ENCODE peak calls at places on chromosomes 5 and 9, in five cellular contexts. D is tibial nerve, E is ovary, N is esophagus muscularis mucosa, O is A549. H is an unnamed sample. For H3K4me1, the result is how much of the 10 kb centered on the place peaks cover.

GRCh38 chr5:5192681-5193080 is 52.6 kb downstream of the ADAMTS16 start:
- DNase-seq in D (no peak), E (no peak), N (no peak), O (no peak), H (no peak)

GRCh38 chr9:16824545-16825041 is 45.9 kb downstream of the BNC2 start:
- DNase-seq in D (no peak), E (no peak), N (no peak), O (no peak), H (no peak)

GRCh38 chr9:77488439-77489126 is 159.5 kb downstream of the GNA14 start:
- DNase-seq in D (no peak), E (no peak), N (no peak), O (no peak), H (no peak)

GRCh38 chr5:87541033-87541432 is 128.3 kb upstream of the CCNH start:
- DNase-seq in D (peak), E (peak), N (no peak), O (no peak), H (peak)

GRCh38 chr5:75366787-75367186 is 29.8 kb downstream of the HMGCR start:
- DNase-seq in D (no peak), E (no peak), N (no peak), O (no peak), H (no peak)

GRCh38 chr5:169354263-169354662 is 53.3 kb upstream of the SLIT3 start:
- DNase-seq in D (no peak), E (no peak), N (no peak), O (peak), H (no peak)

GRCh38 chr9:97564291-97565175 is 63.1 kb downstream of the TMOD1 start:
- DNase-seq in D (peak), E (peak), N (no peak), O (peak), H (peak)

GRCh38 chr5:6937675-6938074 is 224.4 kb downstream of the TENT4A start:
- DNase-seq in D (no peak), E (no peak), N (no peak), O (no peak), H (no peak)

GRCh38 chr5:10578869-10579268 is 15.0 kb downstream of the ANKRD33B start:
- DNase-seq in D (no peak), E (no peak), N (no peak), O (no peak), H (no peak)

GRCh38 chr5:170333161-170333909 is 35.8 kb upstream of the LCP2 start:
- DNase-seq in D (no peak), E (no peak), N (no peak), O (no peak), H (no peak)

DNA sequence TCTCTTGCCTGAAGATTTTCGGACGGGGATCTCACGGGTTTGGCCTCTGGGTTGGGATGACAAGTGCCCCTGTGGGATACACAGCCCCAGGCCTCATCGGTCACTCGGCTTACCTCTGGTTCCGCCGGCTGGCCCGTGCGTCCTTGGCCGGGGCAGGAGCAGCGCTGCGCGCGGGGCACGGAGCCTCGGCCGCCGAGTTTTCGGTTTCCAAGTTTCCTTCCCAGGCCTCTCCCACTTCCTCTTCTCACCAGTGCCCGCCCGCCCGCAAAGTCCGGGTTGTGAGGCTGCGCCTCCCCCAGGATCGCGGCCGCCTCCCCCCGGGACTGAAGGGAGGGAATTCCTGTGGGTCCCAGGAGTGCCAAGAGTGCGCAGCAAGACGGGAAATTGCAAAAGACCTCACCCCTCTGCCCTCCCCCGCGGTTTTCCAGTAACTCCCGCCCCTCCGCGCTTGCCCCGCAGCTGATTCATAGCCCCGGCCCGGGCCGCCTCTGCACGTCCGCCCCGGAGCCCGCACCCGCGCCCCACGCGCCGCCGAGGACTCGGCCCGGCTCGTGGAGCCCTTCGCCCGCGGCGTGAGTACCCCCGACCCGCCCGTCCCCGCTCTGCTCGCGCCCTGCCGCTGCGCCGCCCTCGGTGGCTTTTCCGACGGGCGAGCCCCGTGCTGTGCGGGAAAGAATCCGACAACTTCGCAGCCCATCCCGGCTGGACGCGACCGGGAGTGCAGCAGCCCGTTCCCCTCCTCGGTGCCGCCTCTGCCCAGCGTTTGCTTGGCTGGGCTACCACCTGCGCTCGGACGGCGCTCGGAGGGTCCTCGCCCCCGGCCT is at the start of gene OSMR:
- DNase-seq in D (peak), E (peak), N (peak), O (peak), H (peak)
- TF ChIP-seq EP300 in D (peak), E (peak), N (peak), O (peak), H (peak)

GRCh38 chr9:37415011-37415719 is 7.3 kb upstream of the GRHPR start:
- DNase-seq in D (peak), E (peak), N (no peak), O (peak), H (peak)
- TF ChIP-seq CTCF in D (peak), E (peak), N (peak), O (peak), H (peak)

DNA sequence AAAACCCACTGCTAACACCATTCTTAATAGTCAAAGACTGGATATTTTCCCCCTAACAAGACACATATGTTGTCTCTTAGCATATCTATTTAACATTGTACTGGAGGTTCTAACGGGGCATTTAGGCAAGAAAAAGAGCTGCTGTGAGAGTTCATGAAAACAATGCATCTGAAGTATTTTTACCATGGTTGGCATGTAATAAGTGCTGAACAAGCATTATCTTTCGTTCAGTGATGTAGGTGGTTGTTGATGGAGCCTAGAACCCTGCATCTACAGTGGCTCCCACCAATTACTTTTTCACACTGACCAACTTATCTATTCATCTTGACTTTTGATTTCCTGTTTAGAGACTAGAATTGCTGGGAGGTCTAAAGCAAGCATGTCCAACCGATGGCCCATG is 12.8 kb downstream of the B4GALT1 start:
- DNase-seq in D (no peak), E (no peak), N (no peak), O (no peak), H (no peak)
- H3K4me1 ChIP-seq in D (under half), E (under half), N (half or more), O (half or more), H (under half)

GRCh38 chr9:81588148-81588874 is 101.0 kb downstream of the TLE1 start:
- DNase-seq in D (peak), E (no peak), N (no peak), O (peak), H (peak)
- TF ChIP-seq EP300 in D (peak), E (no peak), N (no peak), O (peak), H (no peak)

GRCh38 chr9:92324889-92325268 is 271 bp downstream of the NOL8 start:
- DNase-seq in D (no peak), E (peak), N (peak), O (no peak), H (peak)

GRCh38 chr9:92325269-92325990 is at the start of the genes CENPP and NOL8:
- DNase-seq in D (peak), E (peak), N (peak), O (peak), H (peak)

GRCh38 chr9:92325991-92326500 is 293 bp downstream of the CENPP start:
- DNase-seq in D (no peak), E (no peak), N (no peak), O (peak), H (no peak)

GRCh38 chr9:92327283-92327850 is 1.6 kb downstream of the CENPP start:
- DNase-seq in D (no peak), E (no peak), N (no peak), O (no peak), H (no peak)

DNA sequence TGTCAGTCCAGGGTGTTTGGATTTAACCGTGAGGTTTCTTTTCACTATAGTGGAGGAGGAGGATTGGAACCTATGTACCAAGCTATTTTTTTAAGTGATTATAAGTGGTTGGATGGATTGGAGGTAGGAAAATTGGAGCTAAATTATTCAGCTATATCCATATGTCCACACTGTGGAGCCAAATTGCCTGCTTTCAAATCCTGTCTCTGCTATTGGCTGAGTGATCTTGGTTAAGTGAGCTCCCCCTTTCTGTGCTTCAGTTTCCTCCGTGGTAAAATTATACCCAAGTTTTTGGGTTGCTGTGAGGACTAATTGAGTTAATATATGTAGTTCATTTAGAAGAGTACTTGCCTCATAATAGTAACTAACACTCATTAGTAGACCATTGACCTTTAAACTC is 2.5 kb downstream of the CENPP start:
- DNase-seq in D (no peak), E (no peak), N (no peak), O (peak), H (no peak)
- TF ChIP-seq CTCF in D (no peak), E (no peak), N (no peak), O (peak), H (no peak)

GRCh38 chr5:73135429-73136276 is 15.3 kb downstream of the TMEM171 start:
- DNase-seq in D (peak), E (no peak), N (no peak), O (peak), H (no peak)
- H3K4me1 ChIP-seq in D (under half), E (under half), N (under half), O (under half), H (under half)

GRCh38 chr5:157857821-157858526 is 971 bp downstream of the CLINT1 start:
- DNase-seq in D (no peak), E (no peak), N (peak), O (no peak), H (no peak)

GRCh38 chr5:157855404-157855994 is 3.4 kb downstream of the CLINT1 start:
- DNase-seq in D (peak), E (peak), N (no peak), O (peak), H (peak)

GRCh38 chr5:157859227-157859575 is 256 bp upstream of the CLINT1 start:
- DNase-seq in D (no peak), E (no peak), N (no peak), O (no peak), H (no peak)

GRCh38 chr5:157860898-157861894 is 2.3 kb upstream of the CLINT1 start:
- DNase-seq in D (no peak), E (no peak), N (no peak), O (no peak), H (no peak)

DNA sequence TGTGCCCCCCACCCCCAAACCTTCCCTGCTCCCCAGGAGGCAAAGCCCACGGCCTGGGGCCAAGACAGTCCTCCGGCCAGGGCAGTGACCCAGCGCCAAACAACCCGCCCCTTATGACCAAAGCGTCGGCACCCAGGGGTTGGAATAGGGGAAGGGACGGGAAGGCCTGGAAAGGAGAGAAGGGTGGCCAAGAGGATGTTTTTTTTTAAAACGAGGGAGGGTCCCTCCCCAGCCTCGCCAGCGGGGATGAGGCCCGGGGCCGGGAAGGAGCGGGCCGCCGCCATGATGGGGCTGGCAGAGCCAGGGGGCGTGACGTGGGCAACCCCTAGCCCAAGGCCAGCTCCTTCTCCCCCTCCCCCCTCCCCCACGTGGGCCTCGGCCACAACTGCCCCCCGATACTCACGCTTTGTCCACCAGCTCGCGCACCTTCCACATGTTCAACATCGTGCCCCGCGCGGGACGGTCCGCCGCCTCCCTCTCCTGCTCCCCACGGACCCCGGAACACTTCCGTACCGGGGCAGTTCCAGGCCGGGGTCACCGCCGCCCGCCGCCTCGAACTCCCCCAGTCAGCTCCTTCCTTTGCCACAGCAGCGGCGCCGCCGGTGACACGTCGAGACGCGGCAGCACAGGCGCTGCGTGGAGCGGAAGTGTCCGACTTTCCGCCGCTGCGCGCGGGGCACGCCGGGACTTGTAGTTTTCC is at the start of gene CLINT1:
- DNase-seq in D (peak), E (peak), N (peak), O (peak), H (peak)
- TF ChIP-seq EP300 in D (peak), E (no peak), N (no peak), O (no peak), H (no peak)

GRCh38 chr5:178589180-178590140 is 733 bp downstream of the COL23A1 start:
- DNase-seq in D (no peak), E (peak), N (no peak), O (no peak), H (no peak)
- TF ChIP-seq CTCF in D (peak), E (no peak), N (no peak), O (no peak), H (no peak)

DNA sequence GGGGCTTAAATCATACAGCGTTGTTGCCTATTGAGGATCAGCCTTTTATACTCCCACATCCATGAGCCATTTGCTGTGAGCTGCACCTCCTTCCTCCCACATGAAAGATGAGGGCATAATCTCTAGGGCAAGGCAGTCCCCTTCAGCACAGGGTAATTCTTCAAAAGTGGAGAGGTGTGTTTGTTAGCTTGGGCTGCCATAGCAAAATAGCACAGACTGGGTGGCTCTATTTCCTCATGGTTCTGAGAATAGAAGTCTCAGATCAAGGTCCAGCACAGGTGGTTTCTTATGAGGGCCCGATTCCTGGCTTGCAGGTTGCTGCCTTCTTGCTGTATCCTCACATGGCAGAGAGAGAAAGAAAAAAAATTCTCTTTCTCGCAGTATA is 121.8 kb upstream of the SLC12A2 start:
- DNase-seq in D (no peak), E (no peak), N (no peak), O (no peak), H (no peak)
- H3K4me1 ChIP-seq in D (under half), E (under half), N (under half), O (under half), H (under half)

GRCh38 chr9:91113026-91113425 is 248.7 kb downstream of the AUH start:
- DNase-seq in D (no peak), E (no peak), N (no peak), O (no peak), H (no peak)
- TF ChIP-seq EP300 in D (no peak), E (no peak), N (no peak), O (no peak), H (no peak)

H was measured in sigmoid colon.